ENCODE peak calls at places on chromosomes 2 and 18, in six cellular contexts. D is effector CD4-positive, alpha-beta T cell; O is kidney tubule cell; C is Ammon's horn; P is Caki2; V is trophoblast cell. W is an unnamed sample.

GRCh38 chr2:229118336-229118735 is 152.8 kb downstream of the PID1 start:
- DNase-seq in D (no peak), O (no peak), C (no peak), P (no peak), V (peak), W (no peak)

GRCh38 chr2:215313219-215313656 is 1.4 kb downstream of the ATIC start:
- DNase-seq in D (no peak), O (peak), C (no peak), P (no peak), V (no peak), W (no peak)

GRCh38 chr2:157269922-157270321 is 12.4 kb downstream of the GALNT5 start:
- DNase-seq in D (no peak), O (no peak), C (no peak), P (no peak), V (no peak), W (no peak)

GRCh38 chr18:12776821-12777471 is 74.1 kb downstream of the PSMG2 start:
- DNase-seq in D (no peak), O (no peak), C (no peak), P (no peak), V (no peak), W (no peak)

GRCh38 chr2:236849508-236849907 is 236.2 kb upstream of the COPS8 start:
- DNase-seq in D (no peak), O (no peak), C (no peak), P (no peak), V (no peak), W (no peak)

GRCh38 chr2:128302011-128302743 is 16.5 kb downstream of the HS6ST1 start:
- DNase-seq in D (no peak), O (peak), C (no peak), P (no peak), V (peak), W (no peak)

GRCh38 chr2:22894761-22895160 is 490.2 kb upstream of the KLHL29 start:
- DNase-seq in D (no peak), O (peak), C (no peak), P (no peak), V (no peak), W (no peak)

GRCh38 chr2:121001641-121002040 is 266.0 kb downstream of the GLI2 start:
- DNase-seq in D (no peak), O (no peak), C (no peak), P (no peak), V (no peak), W (no peak)

GRCh38 chr2:171469176-171469575 is 35.1 kb downstream of the DCAF17 start:
- DNase-seq in D (no peak), O (peak), C (no peak), P (no peak), V (no peak), W (no peak)

GRCh38 chr2:17620280-17620679 is 79.8 kb downstream of the VSNL1 start:
- DNase-seq in D (no peak), O (no peak), C (peak), P (no peak), V (no peak), W (no peak)

GRCh38 chr2:139217641-139218040 is 437.5 kb upstream of the NXPH2 start:
- DNase-seq in D (no peak), O (peak), C (no peak), P (no peak), V (no peak), W (no peak)

W was measured in HS-5.